ENCODE peak calls at places on chromosomes 6 and 20, in six cellular contexts. One of them, this sample, is unnamed.

GRCh38 chr6:121668259-121668658 is 232.8 kb downstream of the GJA1 start:
- DNase-seq in HCT116: no peak
- DNase-seq in NT2/D1: no peak
- DNase-seq in K562: no peak
- DNase-seq in SK-N-SH: no peak
- DNase-seq in GM12878: no peak
- DNase-seq in this sample: no peak

GRCh38 chr6:136066005-136066404 is 184.1 kb downstream of the MTFR2 start:
- DNase-seq in HCT116: no peak
- DNase-seq in NT2/D1: no peak
- DNase-seq in K562: no peak
- DNase-seq in SK-N-SH: no peak
- DNase-seq in GM12878: no peak
- DNase-seq in this sample: no peak

GRCh38 chr6:167090171-167090570 is 32.7 kb upstream of the CCR6 start:
- DNase-seq in HCT116: no peak
- DNase-seq in NT2/D1: no peak
- DNase-seq in K562: no peak
- DNase-seq in SK-N-SH: no peak
- DNase-seq in GM12878: no peak
- DNase-seq in this sample: no peak

GRCh38 chr20:17505664-17506517 is 25.3 kb downstream of the BFSP1 start:
- DNase-seq in HCT116: no peak
- DNase-seq in NT2/D1: no peak
- DNase-seq in K562: peak
- DNase-seq in SK-N-SH: no peak
- DNase-seq in GM12878: no peak
- DNase-seq in this sample: peak

GRCh38 chr6:19024737-19025136 is 637.6 kb downstream of the RNF144B start:
- DNase-seq in HCT116: peak
- DNase-seq in NT2/D1: peak
- DNase-seq in K562: no peak
- DNase-seq in SK-N-SH: peak
- DNase-seq in GM12878: no peak
- DNase-seq in this sample: peak

GRCh38 chr6:169752074-169752623 is 727 bp downstream of the ERMARD start:
- DNase-seq in HCT116: no peak
- DNase-seq in NT2/D1: no peak
- DNase-seq in K562: no peak
- DNase-seq in SK-N-SH: peak
- DNase-seq in GM12878: no peak
- DNase-seq in this sample: peak

GRCh38 chr6:168154263-168154917 is 75.4 kb upstream of the FRMD1 start:
- DNase-seq in HCT116: no peak
- DNase-seq in NT2/D1: no peak
- DNase-seq in K562: no peak
- DNase-seq in SK-N-SH: no peak
- DNase-seq in GM12878: no peak
- DNase-seq in this sample: no peak

GRCh38 chr6:20826378-20826777 is 292.1 kb downstream of the CDKAL1 start:
- DNase-seq in HCT116: no peak
- DNase-seq in NT2/D1: no peak
- DNase-seq in K562: no peak
- DNase-seq in SK-N-SH: no peak
- DNase-seq in GM12878: no peak
- DNase-seq in this sample: no peak

GRCh38 chr6:16976418-16977183 is 125.2 kb upstream of the STMND1 start:
- DNase-seq in HCT116: no peak
- DNase-seq in NT2/D1: no peak
- DNase-seq in K562: no peak
- DNase-seq in SK-N-SH: no peak
- DNase-seq in GM12878: no peak
- DNase-seq in this sample: no peak
- TF ChIP-seq YY1 in HCT116: no peak
- TF ChIP-seq YY1 in NT2/D1: no peak
- TF ChIP-seq YY1 in K562: no peak
- TF ChIP-seq YY1 in SK-N-SH: no peak
- TF ChIP-seq YY1 in GM12878: no peak
- TF ChIP-seq YY1 in this sample: no peak

GRCh38 chr20:49787371-49788357 is 25.0 kb upstream of the SLC9A8 start:
- DNase-seq in HCT116: no peak
- DNase-seq in NT2/D1: no peak
- DNase-seq in K562: no peak
- DNase-seq in SK-N-SH: no peak
- DNase-seq in GM12878: no peak
- DNase-seq in this sample: no peak

GRCh38 chr20:49792006-49792405 is 20.6 kb upstream of the SLC9A8 start:
- DNase-seq in HCT116: no peak
- DNase-seq in NT2/D1: no peak
- DNase-seq in K562: no peak
- DNase-seq in SK-N-SH: no peak
- DNase-seq in GM12878: no peak
- DNase-seq in this sample: no peak

GRCh38 chr20:49791165-49791564 is 21.5 kb upstream of the SLC9A8 start:
- DNase-seq in HCT116: no peak
- DNase-seq in NT2/D1: no peak
- DNase-seq in K562: no peak
- DNase-seq in SK-N-SH: no peak
- DNase-seq in GM12878: no peak
- DNase-seq in this sample: no peak

GRCh38 chr20:49792611-49793010 is 20.0 kb upstream of the SLC9A8 start:
- DNase-seq in HCT116: no peak
- DNase-seq in NT2/D1: no peak
- DNase-seq in K562: no peak
- DNase-seq in SK-N-SH: no peak
- DNase-seq in GM12878: no peak
- DNase-seq in this sample: no peak

DNA sequence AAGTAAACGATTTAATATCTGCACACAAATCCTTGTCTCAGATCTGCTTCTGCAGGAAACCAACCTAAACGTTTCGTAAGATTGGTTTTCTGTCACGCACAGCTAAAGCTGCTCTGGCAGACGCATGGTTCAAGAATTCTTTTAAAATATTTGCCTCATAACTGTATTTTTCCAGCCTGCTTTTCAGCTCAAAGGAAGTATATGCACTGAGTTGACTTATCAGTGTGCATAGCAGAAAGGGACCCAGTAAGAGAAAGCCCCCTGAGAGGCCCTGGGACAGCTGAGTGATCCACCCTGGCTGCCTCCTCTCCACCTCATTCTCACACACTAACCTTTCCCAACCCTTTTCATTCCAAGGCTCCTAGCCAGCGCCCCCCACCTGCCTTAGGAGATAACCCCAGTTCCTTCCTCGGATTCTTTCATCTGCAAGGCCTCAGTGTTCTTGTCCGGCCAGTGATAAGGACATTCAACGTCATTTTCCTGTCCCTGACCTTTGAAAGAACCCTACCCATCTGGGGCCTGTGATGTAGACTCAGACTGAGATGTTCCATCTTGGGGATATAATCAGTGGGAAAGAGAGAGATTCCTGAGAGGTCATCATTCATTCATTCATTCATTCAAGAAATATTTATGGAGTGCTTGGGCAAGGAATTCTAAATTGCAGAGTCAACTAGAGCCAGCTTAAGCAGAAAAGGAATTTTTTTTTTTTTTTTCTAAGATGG is 22.4 kb upstream of the SLC9A8 start:
- DNase-seq in HCT116: no peak
- DNase-seq in NT2/D1: no peak
- DNase-seq in K562: peak
- DNase-seq in SK-N-SH: no peak
- DNase-seq in GM12878: no peak
- DNase-seq in this sample: peak
- TF ChIP-seq YY1 in HCT116: no peak
- TF ChIP-seq YY1 in NT2/D1: no peak
- TF ChIP-seq YY1 in K562: no peak
- TF ChIP-seq YY1 in SK-N-SH: no peak
- TF ChIP-seq YY1 in GM12878: no peak
- TF ChIP-seq YY1 in this sample: no peak

GRCh38 chr20:40741507-40742106 is 52.6 kb upstream of the MAFB start:
- DNase-seq in HCT116: peak
- DNase-seq in NT2/D1: peak
- DNase-seq in K562: peak
- DNase-seq in SK-N-SH: no peak
- DNase-seq in GM12878: no peak
- DNase-seq in this sample: peak
- TF ChIP-seq YY1 in HCT116: no peak
- TF ChIP-seq YY1 in NT2/D1: no peak
- TF ChIP-seq YY1 in K562: no peak
- TF ChIP-seq YY1 in SK-N-SH: no peak
- TF ChIP-seq YY1 in GM12878: no peak
- TF ChIP-seq YY1 in this sample: no peak

DNA sequence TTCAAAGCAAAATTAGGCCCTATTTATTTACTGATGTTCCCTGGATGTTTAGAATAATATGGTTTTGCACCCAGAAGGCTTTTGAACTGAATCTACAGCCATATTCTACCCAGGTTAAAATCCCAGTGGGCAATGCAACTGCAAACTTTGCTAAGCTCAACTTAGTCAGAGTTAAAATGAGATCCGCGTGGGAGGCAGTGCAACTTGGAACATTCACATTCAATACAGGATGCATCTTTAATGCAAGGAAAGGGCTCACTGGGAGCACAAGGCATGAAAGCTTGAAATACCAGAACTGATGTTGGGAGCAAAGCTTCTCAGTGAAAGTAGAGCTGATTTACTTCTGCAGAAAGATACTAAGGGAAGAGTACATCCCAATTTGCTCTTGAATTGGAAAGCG is 281.2 kb upstream of the DEFB112 start:
- DNase-seq in HCT116: no peak
- DNase-seq in NT2/D1: no peak
- DNase-seq in K562: no peak
- DNase-seq in SK-N-SH: no peak
- DNase-seq in GM12878: no peak
- DNase-seq in this sample: no peak
- TF ChIP-seq YY1 in HCT116: no peak
- TF ChIP-seq YY1 in NT2/D1: no peak
- TF ChIP-seq YY1 in K562: no peak
- TF ChIP-seq YY1 in SK-N-SH: no peak
- TF ChIP-seq YY1 in GM12878: no peak
- TF ChIP-seq YY1 in this sample: no peak

GRCh38 chr20:62052336-62052841 is 13.3 kb downstream of the TAF4 start:
- DNase-seq in HCT116: no peak
- DNase-seq in NT2/D1: no peak
- DNase-seq in K562: no peak
- DNase-seq in SK-N-SH: no peak
- DNase-seq in GM12878: no peak
- DNase-seq in this sample: no peak
- TF ChIP-seq YY1 in HCT116: no peak
- TF ChIP-seq YY1 in NT2/D1: no peak
- TF ChIP-seq YY1 in K562: no peak
- TF ChIP-seq YY1 in SK-N-SH: no peak
- TF ChIP-seq YY1 in GM12878: no peak
- TF ChIP-seq YY1 in this sample: no peak

DNA sequence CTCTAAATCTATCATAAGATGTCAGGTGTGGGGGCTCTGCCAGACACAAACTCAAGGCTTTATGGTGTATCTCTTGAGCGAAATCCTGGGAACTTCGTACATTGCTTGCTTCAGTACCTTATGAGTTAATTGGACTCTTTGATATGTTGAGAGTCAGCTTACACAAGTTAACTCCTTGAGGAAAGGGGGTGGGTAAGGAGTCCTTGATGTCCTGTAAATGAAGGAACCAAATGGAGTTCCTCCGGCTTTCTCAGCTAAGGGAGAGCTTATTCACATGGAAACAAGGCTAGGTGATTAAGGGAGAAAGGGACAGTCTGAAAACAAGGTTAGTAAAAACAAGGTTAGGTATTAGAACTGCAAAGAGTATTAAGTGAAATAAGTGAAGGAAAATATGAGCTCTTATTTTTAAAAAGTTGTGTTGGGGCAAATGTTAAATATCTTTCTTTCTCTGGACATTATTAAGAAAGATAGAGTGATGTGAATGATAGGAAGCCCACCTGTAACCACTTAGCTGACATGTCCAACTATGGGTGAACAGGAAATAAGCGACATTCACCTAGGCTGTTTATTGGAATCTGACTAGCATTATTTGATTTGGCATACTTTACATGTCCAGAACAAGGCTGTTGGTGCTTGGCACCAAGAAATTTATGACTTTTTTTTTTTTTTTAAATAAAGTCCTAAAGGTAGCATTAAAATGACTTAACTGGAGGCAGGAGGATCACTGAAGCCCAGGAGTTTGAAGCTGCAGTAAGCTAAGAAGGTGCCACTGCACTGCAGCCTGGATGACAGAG is 26.5 kb downstream of the GTF2H5 start:
- DNase-seq in HCT116: no peak
- DNase-seq in NT2/D1: peak
- DNase-seq in K562: no peak
- DNase-seq in SK-N-SH: no peak
- DNase-seq in GM12878: no peak
- DNase-seq in this sample: no peak
- TF ChIP-seq YY1 in HCT116: no peak
- TF ChIP-seq YY1 in NT2/D1: no peak
- TF ChIP-seq YY1 in K562: no peak
- TF ChIP-seq YY1 in SK-N-SH: no peak
- TF ChIP-seq YY1 in GM12878: no peak
- TF ChIP-seq YY1 in this sample: no peak

This sample was measured in HepG2.